ENCODE peak calls at places on chromosomes 6 and 20, in eight cellular contexts. W, X, K, A, L, N, D and M are unnamed samples.

GRCh38 chr6:157276731-157277130 is 46.6 kb downstream of the TMEM242 start:
- DNase-seq in W (no peak), X (no peak), K (no peak), A (no peak), L (no peak), N (no peak), D (no peak), M (no peak)

GRCh38 chr20:61968932-61969331 is 96.7 kb downstream of the TAF4 start:
- DNase-seq in W (no peak), X (no peak), K (no peak), A (no peak), L (no peak), N (no peak), D (no peak), M (no peak)

GRCh38 chr6:15941168-15941567 is 187.7 kb upstream of the MYLIP start:
- DNase-seq in W (no peak), X (no peak), K (no peak), A (no peak), L (no peak), N (no peak), D (no peak), M (no peak)

GRCh38 chr20:62602550-62602949 is 39.8 kb upstream of the SLCO4A1 start:
- DNase-seq in W (no peak), X (no peak), K (peak; percentile 41), A (no peak), L (no peak), N (no peak), D (no peak), M (no peak)

GRCh38 chr6:137234505-137234863 is 15.3 kb upstream of the IFNGR1 start:
- DNase-seq in W (no peak), X (no peak), K (no peak), A (no peak), L (no peak), N (no peak), D (no peak), M (no peak)

GRCh38 chr6:37077459-37078296 is 72.2 kb downstream of the FGD2 start:
- DNase-seq in W (peak; percentile 95), X (peak; percentile 97), K (peak; percentile 86), A (peak; percentile 82), L (peak; percentile 93), N (peak; percentile 88), D (no peak), M (peak; percentile 84)

GRCh38 chr6:40276176-40276575 is 311.0 kb downstream of the LRFN2 start:
- DNase-seq in W (no peak), X (no peak), K (no peak), A (no peak), L (no peak), N (no peak), D (peak; percentile 48), M (no peak)

GRCh38 chr6:52551483-52552277 is 25.2 kb downstream of the TRAM2 start:
- DNase-seq in W (peak; percentile 91), X (peak; percentile 94), K (peak; percentile 53), A (peak; percentile 84), L (peak; percentile 94), N (peak; percentile 54), D (peak; percentile 59), M (peak; percentile 59)

GRCh38 chr6:7121704-7122241 is 14.0 kb downstream of the RREB1 start:
- DNase-seq in W (no peak), X (no peak), K (no peak), A (no peak), L (no peak), N (no peak), D (peak; percentile 3), M (no peak)

GRCh38 chr6:149473080-149474052 is 11.4 kb downstream of the ZC3H12D start:
- DNase-seq in W (no peak), X (no peak), K (no peak), A (no peak), L (peak; percentile 19), N (peak; percentile 45), D (no peak), M (peak; percentile 67)

GRCh38 chr20:4809707-4810106 is 88.0 kb downstream of the PRND start:
- DNase-seq in W (no peak), X (no peak), K (no peak), A (no peak), L (no peak), N (no peak), D (no peak), M (no peak)

GRCh38 chr6:6590530-6590929 is 2.0 kb downstream of the LY86 start:
- DNase-seq in W (no peak), X (no peak), K (no peak), A (no peak), L (no peak), N (no peak), D (no peak), M (no peak)

GRCh38 chr20:13525225-13525940 is 113.3 kb downstream of the TASP1 start:
- DNase-seq in W (peak; percentile 97), X (peak; percentile 84), K (no peak), A (no peak), L (peak; percentile 79), N (no peak), D (no peak), M (no peak)

GRCh38 chr20:16280219-16280618 is 293.0 kb downstream of the KIF16B start:
- DNase-seq in W (no peak), X (no peak), K (no peak), A (no peak), L (no peak), N (no peak), D (no peak), M (no peak)

GRCh38 chr6:108118359-108118724 is 43.8 kb upstream of the OSTM1 start:
- DNase-seq in W (no peak), X (no peak), K (no peak), A (no peak), L (no peak), N (no peak), D (no peak), M (peak; percentile 79)

GRCh38 chr6:41771058-41771983 is 8.4 kb downstream of the FRS3 start:
- DNase-seq in W (no peak), X (no peak), K (no peak), A (no peak), L (no peak), N (no peak), D (no peak), M (peak; percentile 33)

GRCh38 chr6:41768545-41769308 is 11.0 kb downstream of the FRS3 start:
- DNase-seq in W (no peak), X (no peak), K (no peak), A (no peak), L (no peak), N (no peak), D (peak; percentile 56), M (no peak)

GRCh38 chr6:41770381-41771057 is 9.2 kb downstream of the FRS3 start:
- DNase-seq in W (no peak), X (no peak), K (no peak), A (no peak), L (no peak), N (no peak), D (no peak), M (peak; percentile 54)

GRCh38 chr6:41767112-41767946 is 12.4 kb downstream of the FRS3 start:
- DNase-seq in W (peak; percentile 87), X (peak; percentile 89), K (no peak), A (no peak), L (peak; percentile 76), N (peak; percentile 69), D (no peak), M (no peak)

GRCh38 chr6:41769376-41769775 is 10.3 kb downstream of the FRS3 start:
- DNase-seq in W (no peak), X (no peak), K (no peak), A (no peak), L (no peak), N (no peak), D (no peak), M (no peak)
- H3K4me3 ChIP-seq in W (no peak overlapping the region), X (no peak overlapping the region), K (no peak overlapping the region), A (no peak overlapping the region), L (no peak overlapping the region), N (no peak overlapping the region), D (no peak overlapping the region), M (no peak overlapping the region)

GRCh38 chr20:63913768-63914167 is 18.8 kb downstream of the DNAJC5 start:
- DNase-seq in W (no peak), X (no peak), K (no peak), A (no peak), L (no peak), N (no peak), D (no peak), M (no peak)

GRCh38 chr20:63908008-63908682 is 13.2 kb downstream of the DNAJC5 start:
- DNase-seq in W (no peak), X (no peak), K (no peak), A (no peak), L (no peak), N (no peak), D (no peak), M (no peak)

GRCh38 chr20:63915471-63915870 is 20.5 kb downstream of the DNAJC5 start:
- DNase-seq in W (no peak), X (no peak), K (no peak), A (no peak), L (no peak), N (no peak), D (no peak), M (no peak)

DNA sequence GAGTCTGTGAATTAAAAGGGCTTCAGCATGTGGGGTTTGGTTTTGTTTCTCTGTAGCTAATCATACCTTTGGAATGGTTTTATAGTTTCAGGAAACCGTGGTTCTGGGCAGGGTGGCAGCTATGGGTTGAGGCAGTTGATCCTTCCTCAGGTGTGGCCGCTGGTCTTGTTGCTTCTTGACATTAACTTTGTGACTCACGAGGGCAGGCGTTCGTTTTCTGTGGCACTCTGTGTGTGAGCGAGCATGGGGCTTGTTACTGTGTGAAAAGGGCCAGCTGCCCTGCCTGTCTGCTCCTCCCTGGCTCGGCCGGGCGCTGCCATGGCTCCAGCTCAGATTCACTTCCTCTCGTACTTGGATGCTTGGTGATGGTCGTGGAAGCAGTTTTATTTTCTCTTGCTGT is 16.2 kb downstream of the DNAJC5 start:
- DNase-seq in W (peak; percentile 50), X (peak; percentile 53), K (peak; percentile 38), A (no peak), L (peak; percentile 59), N (no peak), D (no peak), M (peak; percentile 55)
- H3K4me3 ChIP-seq in W (no peak overlapping the region), X (no peak overlapping the region), K (no peak overlapping the region), A (no peak overlapping the region), L (no peak overlapping the region), N (no peak overlapping the region), D (no peak overlapping the region), M (no peak overlapping the region)

DNA sequence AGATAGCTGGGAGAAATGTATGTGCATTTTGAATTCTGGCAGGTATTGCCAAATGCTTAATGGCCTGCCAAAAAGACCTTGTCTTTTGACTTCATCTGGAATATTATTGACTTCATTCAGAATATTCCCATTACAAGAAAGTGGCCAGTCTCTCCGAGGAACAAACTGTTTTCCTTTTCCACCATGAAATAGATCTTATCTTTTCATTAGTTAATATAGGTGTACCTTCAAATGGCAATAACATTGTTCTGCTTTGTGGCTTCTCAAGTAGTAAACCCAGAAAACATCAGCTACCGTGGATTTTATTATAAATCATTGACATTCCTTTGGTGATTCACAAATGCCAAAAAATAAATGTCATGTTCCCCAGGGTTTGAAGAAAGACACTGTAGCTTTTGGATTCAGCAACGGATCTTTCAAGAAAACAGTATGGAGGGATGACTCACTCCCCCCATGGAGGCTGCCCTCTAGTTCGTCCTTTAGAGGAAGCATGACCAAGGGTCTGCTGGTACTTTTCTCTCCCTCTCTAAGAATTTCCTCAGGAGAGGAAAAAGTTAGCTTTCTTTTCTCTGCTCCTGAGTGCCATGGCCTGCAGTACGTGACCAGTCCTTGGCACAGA is 1.1 kb upstream of the RNF182 start:
- DNase-seq in W (peak; percentile 65), X (peak; percentile 25), K (no peak), A (no peak), L (peak; percentile 77), N (no peak), D (no peak), M (peak; percentile 46)
- H3K4me3 ChIP-seq in W (peak overlapping the region; percentile 57), X (no peak overlapping the region), K (peak overlapping the region; percentile 57), A (peak overlapping the region; percentile 67), L (peak overlapping the region; percentile 61), N (no peak overlapping the region), D (peak overlapping the region; percentile 50), M (peak overlapping the region; percentile 72)

GRCh38 chr6:3252861-3253596 is 5.7 kb upstream of the PSMG4 start:
- DNase-seq in W (no peak), X (no peak), K (no peak), A (peak; percentile 65), L (no peak), N (no peak), D (no peak), M (peak; percentile 51)
- H3K4me3 ChIP-seq in W (no peak overlapping the region), X (no peak overlapping the region), K (no peak overlapping the region), A (no peak overlapping the region), L (no peak overlapping the region), N (no peak overlapping the region), D (no peak overlapping the region), M (no peak overlapping the region)